ENCODE peak calls at places on chromosomes 11 and 22, in five cellular contexts. B is GM12878, E is IMR-90, N is K562, U is HepG2. W is an unnamed sample.

GRCh38 chr11:34346551-34346950 is 11.3 kb downstream of the ABTB2 start:
- DNase-seq in E (no peak), U (no peak), N (no peak), B (no peak), W (peak; percentile 40)

GRCh38 chr11:32087602-32088001 is 3.3 kb upstream of the RCN1 start:
- DNase-seq in E (peak; percentile 52), U (no peak), N (no peak), B (no peak), W (no peak)

GRCh38 chr11:121714356-121714755 is 261.6 kb upstream of the SORL1-AS1 start:
- DNase-seq in N (no peak), E (peak; percentile 72), U (no peak), B (no peak), W (no peak)

GRCh38 chr11:79413258-79413657 is 27.6 kb downstream of the TENM4 start:
- DNase-seq in U (no peak), B (no peak), E (peak; percentile 94), N (no peak), W (peak; percentile 77)

GRCh38 chr11:102552447-102553200 is 22.1 kb upstream of the MMP7 start:
- DNase-seq in N (no peak), E (peak; percentile 65), U (peak; percentile 25), B (no peak), W (no peak)

GRCh38 chr11:122852071-122852831 is 14.0 kb downstream of the CRTAM start:
- DNase-seq in B (no peak), N (no peak), E (peak; percentile 53), U (no peak), W (no peak)

GRCh38 chr11:14117632-14118031 is 155.1 kb downstream of the SPON1 start:
- DNase-seq in B (no peak), N (no peak), U (no peak), E (no peak), W (no peak)

GRCh38 chr11:62614275-62614674 is 1.2 kb downstream of the ROM1 start:
- DNase-seq in B (no peak), E (no peak), N (peak; percentile 58), U (peak; percentile 35), W (no peak)

GRCh38 chr22:47192106-47192650 is 429.7 kb downstream of the TBC1D22A start:
- DNase-seq in N (no peak), E (no peak), U (no peak), B (no peak), W (no peak)

GRCh38 chr11:2793781-2794418 is 91.7 kb downstream of the CDKN1C start:
- DNase-seq in N (no peak), B (no peak), U (no peak), E (no peak), W (no peak)

GRCh38 chr11:64065712-64066111 is 30.0 kb downstream of the FLRT1 start:
- DNase-seq in B (no peak), N (no peak), U (no peak), E (no peak), W (no peak)

GRCh38 chr22:28075260-28075981 is 156.4 kb upstream of the PITPNB start:
- DNase-seq in B (no peak), E (peak; percentile 91), N (peak; percentile 10), U (peak; percentile 18), W (no peak)

GRCh38 chr11:102177974-102178631 is 67.9 kb downstream of the YAP1 start:
- DNase-seq in N (no peak), U (peak; percentile 85), E (peak; percentile 94), B (no peak), W (peak; percentile 6)

GRCh38 chr11:82791779-82792178 is 58.1 kb upstream of the FAM181B start:
- DNase-seq in E (no peak), U (no peak), N (peak; percentile 73), B (no peak), W (peak; percentile 24)

GRCh38 chr11:90344546-90344945 is 121.7 kb upstream of the CHORDC1 start:
- DNase-seq in U (no peak), E (no peak), B (no peak), N (no peak), W (no peak)

GRCh38 chr11:116656011-116656410 is 116.8 kb downstream of the BUD13 start:
- DNase-seq in U (no peak), B (no peak), N (no peak), E (no peak), W (no peak)

GRCh38 chr11:70651036-70651435 is 252.7 kb downstream of the CTTN start:
- DNase-seq in E (no peak), U (no peak), N (no peak), B (no peak), W (no peak)

GRCh38 chr11:35275808-35276170 is 136.8 kb downstream of the CD44 start:
- DNase-seq in U (no peak), E (no peak), B (no peak), N (no peak), W (no peak)

GRCh38 chr11:117146521-117146920 is 2.4 kb downstream of the PAFAH1B2 start:
- DNase-seq in B (no peak), E (peak; percentile 53), N (no peak), U (no peak), W (no peak)

GRCh38 chr11:46247664-46248063 is 29.8 kb upstream of the CREB3L1 start:
- DNase-seq in E (peak; percentile 54), N (peak; percentile 71), U (peak; percentile 72), B (no peak), W (no peak)

GRCh38 chr22:43154887-43155536 is 3.7 kb downstream of the TSPO start:
- DNase-seq in E (no peak), B (no peak), U (no peak), N (no peak), W (no peak)

GRCh38 chr22:25651332-25651731 is 86.9 kb downstream of the GRK3 start:
- DNase-seq in B (no peak), U (no peak), N (no peak), E (no peak), W (no peak)

GRCh38 chr11:22666700-22667439 is 459 bp downstream of the GAS2 start:
- DNase-seq in U (peak; percentile 53), B (no peak), N (no peak), E (no peak), W (peak; percentile 85)

GRCh38 chr11:92893276-92893675 is 76.2 kb upstream of the MTNR1B start:
- DNase-seq in N (no peak), U (no peak), B (no peak), E (no peak), W (no peak)

GRCh38 chr11:65188486-65188885 is 6.8 kb downstream of the CAPN1 start:
- DNase-seq in N (no peak), B (no peak), U (no peak), E (no peak), W (no peak)

GRCh38 chr11:119389611-119390254 is 8.2 kb upstream of the USP2 start:
- DNase-seq in U (no peak), N (no peak), B (no peak), E (no peak), W (no peak)

GRCh38 chr11:65854161-65854592 is 3.8 kb downstream of the CFL1 start:
- DNase-seq in B (no peak), N (no peak), E (no peak), U (peak; percentile 67), W (peak; percentile 10)

GRCh38 chr11:70628881-70629844 is 230.8 kb downstream of the CTTN start:
- DNase-seq in B (no peak), E (no peak), U (no peak), N (peak; percentile 29), W (peak; percentile 64)

GRCh38 chr11:111911563-111912401 is at the start of gene CRYAB:
- DNase-seq in B (no peak), N (peak; percentile 37), E (peak; percentile 82), U (peak; percentile 32), W (no peak)

GRCh38 chr11:112219476-112220232 is 6.6 kb upstream of the PTS start:
- DNase-seq in E (peak; percentile 81), N (peak; percentile 66), U (peak; percentile 72), B (peak; percentile 56), W (peak; percentile 72)

GRCh38 chr11:123253909-123254308 is 58.9 kb upstream of the CLMP start:
- DNase-seq in U (no peak), N (no peak), E (peak; percentile 87), B (no peak), W (no peak)

GRCh38 chr11:26901162-26901561 is 92.8 kb upstream of the FIBIN start:
- DNase-seq in B (no peak), E (no peak), U (no peak), N (no peak), W (no peak)

GRCh38 chr11:118059231-118059940 is 17.5 kb upstream of the TMPRSS4 start:
- DNase-seq in U (no peak), B (no peak), E (no peak), N (no peak), W (no peak)

GRCh38 chr22:41445171-41446056 is 1.2 kb downstream of the TOB2 start:
- DNase-seq in U (no peak), N (no peak), E (no peak), B (no peak), W (no peak)

GRCh38 chr11:43732225-43732624 is 51.7 kb downstream of the HSD17B12 start:
- DNase-seq in N (peak; percentile 32), U (no peak), E (no peak), B (no peak), W (no peak)

GRCh38 chr22:47600791-47601400 is 838.4 kb downstream of the TBC1D22A start:
- DNase-seq in U (no peak), B (no peak), E (no peak), N (no peak), W (no peak)

GRCh38 chr22:25199726-25200520 is at the start of gene CRYBB3:
- DNase-seq in B (no peak), N (no peak), U (no peak), E (no peak), W (no peak)

GRCh38 chr11:70608568-70609314 is 210.4 kb downstream of the CTTN start:
- DNase-seq in E (peak; percentile 49), N (no peak), B (no peak), U (no peak), W (no peak)

GRCh38 chr22:41873391-41873790 is 40.5 kb downstream of the SREBF2 start:
- DNase-seq in N (no peak), E (no peak), B (no peak), U (no peak), W (no peak)

GRCh38 chr22:39314251-39314971 is 5.0 kb downstream of the RPL3 start:
- DNase-seq in B (no peak), E (no peak), U (no peak), N (no peak), W (no peak)
- TF ChIP-seq MXI1 in B (no peak), E (no peak), U (no peak), N (no peak), W (no peak)

GRCh38 chr11:134481135-134481534 is 69.1 kb upstream of the B3GAT1 start:
- DNase-seq in E (no peak), B (no peak), N (no peak), U (no peak), W (no peak)
- TF ChIP-seq MXI1 in E (no peak), B (no peak), N (no peak), U (no peak), W (no peak)

GRCh38 chr11:12119502-12119901 is 9.1 kb downstream of the MICAL2 start:
- DNase-seq in B (no peak), E (no peak), U (no peak), N (no peak), W (no peak)
- TF ChIP-seq MXI1 in B (no peak), E (no peak), U (no peak), N (no peak), W (no peak)

GRCh38 chr11:109914809-109915653 is 178.2 kb upstream of the ZC3H12C start:
- DNase-seq in E (peak; percentile 20), B (no peak), U (no peak), N (peak; percentile 15), W (no peak)
- TF ChIP-seq MXI1 in E (no peak), B (no peak), U (no peak), N (no peak), W (no peak)

GRCh38 chr11:105466582-105467228 is 143.2 kb upstream of the GRIA4 start:
- DNase-seq in U (peak; percentile 4), B (no peak), N (no peak), E (peak; percentile 85), W (no peak)
- TF ChIP-seq MXI1 in U (no peak), B (no peak), N (no peak), E (no peak), W (no peak)

W was measured in SK-N-SH.